ENCODE peak calls at places on chromosomes 11 and 22, in four cellular contexts. I is MM.1S, D is Calu3, K is SK-N-SH. Y is an unnamed sample.

GRCh38 chr22:28600546-28601143 is 79.0 kb downstream of the TTC28 start:
- DNase-seq in I (peak; percentile 70), K (peak; percentile 25), D (peak; percentile 21), Y (peak; percentile 37)

GRCh38 chr11:70883973-70884688 is 368.2 kb downstream of the SHANK2 start:
- DNase-seq in I (no peak), D (no peak), K (no peak), Y (no peak)

GRCh38 chr11:121810291-121810690 is 305.7 kb downstream of the BLID start:
- DNase-seq in K (no peak), D (no peak), I (no peak), Y (no peak)

GRCh38 chr11:67355794-67356550 is 2.6 kb upstream of the POLD4 start:
- DNase-seq in I (no peak), D (no peak), K (peak; percentile 0), Y (peak; percentile 1)

GRCh38 chr22:27723150-27723549 is 78.4 kb downstream of the MN1 start:
- DNase-seq in D (no peak), K (no peak), I (no peak), Y (no peak)

GRCh38 chr11:22711880-22712279 is 45.5 kb downstream of the GAS2 start:
- DNase-seq in I (no peak), D (peak; percentile 24), K (no peak), Y (no peak)

GRCh38 chr22:22421392-22421791 is 87.2 kb downstream of the ZNF280B start:
- DNase-seq in D (no peak), I (no peak), K (no peak), Y (no peak)

GRCh38 chr11:441418-442274 is at the start of gene ANO9:
- DNase-seq in K (peak; percentile 68), I (peak; percentile 55), D (peak; percentile 79), Y (peak; percentile 90)

GRCh38 chr11:94563176-94563847 is 3.9 kb upstream of the PIWIL4 start:
- DNase-seq in I (no peak), D (no peak), K (no peak), Y (no peak)

GRCh38 chr22:24088796-24089195 is 77.7 kb downstream of the CABIN1 start:
- DNase-seq in I (no peak), D (no peak), K (no peak), Y (no peak)

GRCh38 chr11:88535916-88536547 is 198.5 kb upstream of the CTSC start:
- DNase-seq in K (no peak), I (no peak), D (no peak), Y (peak; percentile 24)

GRCh38 chr11:17410606-17411379 is 22.3 kb upstream of the KCNJ11 start:
- DNase-seq in K (no peak), D (no peak), I (no peak), Y (no peak)

DNA sequence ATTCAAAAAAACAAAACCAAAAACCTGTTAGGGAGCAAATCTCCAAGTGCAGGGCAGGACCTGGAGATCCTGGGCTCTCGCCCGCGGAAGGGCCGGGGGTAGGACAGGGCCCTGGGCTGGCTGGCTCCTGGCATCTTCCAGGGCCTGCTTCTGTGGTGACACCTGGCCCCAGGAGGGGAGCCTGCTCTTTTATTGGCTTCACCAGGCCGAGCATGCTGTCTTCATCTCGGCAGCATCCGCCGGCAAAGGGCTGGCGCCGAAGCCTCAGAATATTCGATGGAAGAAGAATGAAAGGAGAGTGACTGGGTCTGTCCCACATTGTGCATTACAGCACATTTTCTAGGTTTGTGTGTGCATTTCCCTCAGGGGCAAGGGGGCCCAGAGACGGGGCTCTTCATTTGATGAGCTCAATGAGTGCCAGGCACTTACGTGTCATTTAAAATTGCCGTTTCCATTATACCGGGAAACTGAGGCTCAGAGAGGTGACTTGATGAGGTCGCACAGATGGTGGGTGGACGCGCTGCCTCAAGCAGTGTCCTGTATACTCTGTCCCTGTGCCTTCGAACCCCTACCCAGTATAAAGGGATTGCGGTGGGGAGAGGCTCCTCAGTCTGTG is 70.0 kb downstream of the RBX1 start:
- DNase-seq in K (no peak), I (peak; percentile 7), D (no peak), Y (no peak)
- TF ChIP-seq CTCF in K (no peak), I (no peak), D (no peak), Y (no peak)

GRCh38 chr22:48808038-48808960 is 1019.4 kb downstream of the BRD1 start:
- DNase-seq in I (no peak), K (no peak), D (no peak), Y (no peak)
- TF ChIP-seq CTCF in I (no peak), K (no peak), D (no peak), Y (no peak)

DNA sequence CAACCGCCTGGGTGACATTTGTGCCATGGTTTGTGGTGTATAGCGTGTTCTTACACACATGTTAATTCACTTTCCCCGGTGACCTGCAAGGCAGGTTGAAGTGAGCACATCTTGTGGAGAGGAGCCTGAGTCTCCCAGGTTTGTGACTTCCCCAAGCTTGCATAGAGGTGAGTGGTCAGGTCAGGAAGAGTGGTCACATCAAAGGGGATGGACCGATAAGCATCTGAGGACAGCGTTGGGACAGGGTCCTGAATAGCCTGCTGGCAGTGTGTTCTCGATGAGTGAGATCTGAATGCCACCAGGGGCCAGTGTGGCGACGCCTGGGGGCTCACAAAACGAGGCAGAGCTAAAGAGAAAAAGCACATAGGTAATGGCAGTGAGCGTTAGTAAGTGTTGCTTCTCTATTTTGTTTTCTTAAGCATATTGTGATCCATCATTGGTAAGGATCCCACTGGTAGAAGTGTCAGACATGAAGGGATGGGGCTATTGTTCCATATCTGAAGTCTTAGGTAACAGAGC is 154.6 kb downstream of the GRIK4 start:
- DNase-seq in D (no peak), I (no peak), K (no peak), Y (no peak)
- TF ChIP-seq CTCF in D (no peak), I (no peak), K (no peak), Y (no peak)

GRCh38 chr22:31106651-31107205 is 640 bp downstream of the SELENOM start:
- DNase-seq in I (no peak), K (no peak), D (no peak), Y (no peak)

GRCh38 chr22:31105282-31105929 is 2.0 kb downstream of the SELENOM start:
- DNase-seq in D (no peak), I (no peak), K (no peak), Y (no peak)

GRCh38 chr22:31107206-31108118 is at the start of gene SELENOM:
- DNase-seq in K (peak; percentile 98), I (peak; percentile 95), D (peak; percentile 90), Y (peak; percentile 96)

GRCh38 chr22:31104869-31105268 is 2.5 kb downstream of the SELENOM start:
- DNase-seq in D (no peak), I (no peak), K (no peak), Y (peak; percentile 49)

DNA sequence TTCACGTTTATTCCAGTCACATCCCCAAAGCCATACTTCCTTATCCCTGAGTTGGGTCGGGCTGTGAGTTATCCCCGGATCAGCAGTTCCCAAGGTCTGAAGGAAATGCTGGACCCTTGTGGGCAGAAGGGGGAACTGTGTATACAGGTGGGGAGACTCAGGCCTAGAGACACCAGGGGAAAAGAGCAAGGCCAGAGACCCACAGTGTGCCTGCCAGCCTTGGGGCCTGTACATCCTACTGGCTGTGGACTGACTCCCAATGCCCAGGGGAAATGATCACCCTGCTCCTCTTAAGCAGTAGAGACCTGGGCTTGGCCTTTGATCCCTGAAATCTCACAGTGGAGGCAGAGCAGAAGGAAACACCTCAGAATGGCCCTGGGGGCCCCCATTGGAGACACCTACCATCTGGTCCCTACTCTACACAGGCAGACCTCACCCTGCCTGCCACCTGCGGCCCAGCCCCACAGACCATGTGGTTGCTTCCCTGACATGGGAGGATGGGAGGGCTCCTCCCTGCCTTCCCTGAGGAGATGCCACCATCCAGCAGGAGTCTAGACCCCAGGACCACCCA is 1.3 kb downstream of the SELENOM start:
- DNase-seq in I (no peak), K (no peak), D (no peak), Y (no peak)
- TF ChIP-seq CTCF in I (no peak), K (no peak), D (no peak), Y (no peak)

GRCh38 chr11:126521196-126521595 is 165.7 kb downstream of the ST3GAL4 start:
- DNase-seq in K (no peak), I (no peak), D (no peak), Y (no peak)

GRCh38 chr11:126518996-126519351 is 163.5 kb downstream of the ST3GAL4 start:
- DNase-seq in K (peak; percentile 59), D (no peak), I (no peak), Y (no peak)

GRCh38 chr11:126522152-126522551 is 166.7 kb downstream of the ST3GAL4 start:
- DNase-seq in K (no peak), I (no peak), D (no peak), Y (no peak)

GRCh38 chr11:126518130-126518995 is 162.9 kb downstream of the ST3GAL4 start:
- DNase-seq in K (peak; percentile 81), D (no peak), I (no peak), Y (no peak)

GRCh38 chr11:126519653-126520573 is 164.4 kb downstream of the ST3GAL4 start:
- DNase-seq in I (no peak), D (no peak), K (peak; percentile 53), Y (no peak)
- TF ChIP-seq CTCF in I (no peak), D (no peak), K (no peak), Y (no peak)

GRCh38 chr11:45211732-45212131 is 65.3 kb downstream of the PRDM11 start:
- DNase-seq in I (no peak), K (no peak), D (no peak), Y (no peak)

GRCh38 chr11:45213717-45214116 is 67.3 kb downstream of the PRDM11 start:
- DNase-seq in D (no peak), I (no peak), K (no peak), Y (no peak)

GRCh38 chr11:45213316-45213665 is 66.9 kb downstream of the PRDM11 start:
- DNase-seq in D (no peak), K (no peak), I (no peak), Y (no peak)

GRCh38 chr11:45210846-45211245 is 64.4 kb downstream of the PRDM11 start:
- DNase-seq in K (no peak), I (no peak), D (no peak), Y (no peak)

DNA sequence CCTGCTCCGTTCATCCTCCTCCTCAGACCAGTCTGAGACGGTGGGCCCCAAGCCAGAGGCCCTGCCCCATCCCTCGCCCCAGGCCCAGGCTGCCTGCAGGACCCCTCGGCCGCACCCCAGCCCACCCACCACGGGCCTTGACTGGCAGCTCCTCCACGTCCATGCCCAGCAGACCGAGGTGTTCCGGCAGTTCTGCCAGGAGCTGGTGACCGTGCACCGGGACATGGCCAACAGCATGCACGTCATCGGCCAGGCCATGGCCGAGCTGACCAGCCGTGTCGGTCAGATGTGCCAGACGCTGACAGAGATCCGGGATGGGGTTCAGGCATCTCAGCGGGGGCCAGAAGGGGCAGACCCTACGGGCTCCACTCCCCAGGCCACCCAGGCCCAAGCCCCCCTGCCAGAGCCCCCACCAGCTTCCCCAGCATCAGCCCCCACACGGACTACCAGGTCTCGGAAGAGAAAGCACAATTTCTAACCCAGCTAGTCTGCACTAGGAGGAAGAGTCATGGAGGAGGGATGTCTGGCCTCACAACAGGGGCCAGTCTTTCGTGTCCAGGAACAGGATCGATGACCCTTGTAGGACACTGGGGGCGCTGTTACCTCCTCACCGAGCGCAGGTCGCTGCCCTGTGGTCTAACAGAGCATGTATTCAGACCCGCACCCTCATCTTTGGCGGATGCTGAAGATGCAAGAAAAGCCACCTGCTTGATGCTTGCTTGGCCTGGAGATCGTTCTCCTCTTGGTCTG is 66.3 kb downstream of the PRDM11 start:
- DNase-seq in D (no peak), I (no peak), K (no peak), Y (no peak)
- TF ChIP-seq CTCF in D (peak; percentile 23), I (no peak), K (peak; percentile 38), Y (no peak)